ENCODE peak calls at places on chromosomes 12 and 14, in four cellular contexts. One of them, this sample, is unnamed.

GRCh38 chr12:46480724-46481123 is 108.2 kb upstream of the SLC38A2 start:
- DNase-seq in transverse colon: no peak
- DNase-seq in H1: no peak
- DNase-seq in IMR-90: no peak
- DNase-seq in this sample: no peak

GRCh38 chr14:99713972-99714371 is 29.9 kb downstream of the CYP46A1 start:
- DNase-seq in transverse colon: no peak
- DNase-seq in H1: no peak
- DNase-seq in IMR-90: no peak
- DNase-seq in this sample: no peak

GRCh38 chr12:68530965-68531364 is 79.7 kb upstream of the RAP1B start:
- DNase-seq in transverse colon: no peak
- DNase-seq in H1: no peak
- DNase-seq in IMR-90: peak; percentile 77
- DNase-seq in this sample: no peak

GRCh38 chr12:22321620-22322019 is 12.9 kb downstream of the ST8SIA1 start:
- DNase-seq in transverse colon: no peak
- DNase-seq in H1: no peak
- DNase-seq in IMR-90: no peak
- DNase-seq in this sample: no peak

GRCh38 chr14:76776306-76777251 is 15.3 kb downstream of the VASH1 start:
- DNase-seq in transverse colon: no peak
- DNase-seq in H1: no peak
- DNase-seq in IMR-90: no peak
- DNase-seq in this sample: no peak

GRCh38 chr12:71197460-71197859 is 39.7 kb upstream of the TSPAN8 start:
- DNase-seq in transverse colon: no peak
- DNase-seq in H1: no peak
- DNase-seq in IMR-90: no peak
- DNase-seq in this sample: no peak

GRCh38 chr14:69249603-69250002 is 10.4 kb upstream of the GALNT16 start:
- DNase-seq in transverse colon: no peak
- DNase-seq in H1: no peak
- DNase-seq in IMR-90: no peak
- DNase-seq in this sample: no peak

GRCh38 chr14:22375321-22375930 is 213.6 kb downstream of the DAD1 start:
- DNase-seq in transverse colon: no peak
- DNase-seq in H1: no peak
- DNase-seq in IMR-90: peak; percentile 68
- DNase-seq in this sample: no peak

GRCh38 chr12:19771858-19772257 is 332.6 kb downstream of the AEBP2 start:
- DNase-seq in transverse colon: no peak
- DNase-seq in H1: no peak
- DNase-seq in IMR-90: peak; percentile 82
- DNase-seq in this sample: no peak

GRCh38 chr12:60501124-60501729 is 905.4 kb downstream of the SLC16A7 start:
- DNase-seq in transverse colon: no peak
- DNase-seq in H1: no peak
- DNase-seq in IMR-90: no peak
- DNase-seq in this sample: no peak

GRCh38 chr12:51293693-51294092 is 23.5 kb upstream of the SMAGP start:
- DNase-seq in transverse colon: no peak
- DNase-seq in H1: no peak
- DNase-seq in IMR-90: peak; percentile 15
- DNase-seq in this sample: no peak

GRCh38 chr12:13790317-13790716 is 191.1 kb downstream of the GRIN2B start:
- DNase-seq in transverse colon: no peak
- DNase-seq in H1: no peak
- DNase-seq in IMR-90: no peak
- DNase-seq in this sample: no peak

GRCh38 chr14:88929656-88930436 is 105.4 kb downstream of the TTC8 start:
- DNase-seq in transverse colon: no peak
- DNase-seq in H1: no peak
- DNase-seq in IMR-90: no peak
- DNase-seq in this sample: no peak

GRCh38 chr14:88297306-88297705 is 25.8 kb downstream of the KCNK10 start:
- DNase-seq in transverse colon: no peak
- DNase-seq in H1: no peak
- DNase-seq in IMR-90: no peak
- DNase-seq in this sample: no peak

GRCh38 chr12:45730842-45731336 is 1.4 kb downstream of the ARID2 start:
- DNase-seq in transverse colon: no peak
- DNase-seq in H1: no peak
- DNase-seq in IMR-90: peak; percentile 39
- DNase-seq in this sample: no peak

GRCh38 chr12:33605776-33606175 is 166.2 kb upstream of the SYT10 start:
- DNase-seq in transverse colon: no peak
- DNase-seq in H1: no peak
- DNase-seq in IMR-90: no peak
- DNase-seq in this sample: no peak

GRCh38 chr14:75559451-75560187 is 18.8 kb upstream of the FLVCR2 start:
- DNase-seq in transverse colon: no peak
- DNase-seq in H1: no peak
- DNase-seq in IMR-90: peak; percentile 30
- DNase-seq in this sample: no peak

GRCh38 chr12:66312189-66312588 is 9.9 kb downstream of the HELB start:
- DNase-seq in transverse colon: no peak
- DNase-seq in H1: no peak
- DNase-seq in IMR-90: no peak
- DNase-seq in this sample: no peak

GRCh38 chr12:94254270-94254669 is 105.9 kb downstream of the PLXNC1 start:
- DNase-seq in transverse colon: no peak
- DNase-seq in H1: no peak
- DNase-seq in IMR-90: no peak
- DNase-seq in this sample: no peak
- H3K4me1 ChIP-seq in transverse colon: no peaks in the 10 kb centered on the region
- H3K4me1 ChIP-seq in H1: peaks cover 2% of the 10 kb centered on the region
- H3K4me1 ChIP-seq in IMR-90: no peaks in the 10 kb centered on the region
- H3K4me1 ChIP-seq in this sample: no peaks in the 10 kb centered on the region

GRCh38 chr12:109554761-109555160 is 18.5 kb downstream of the MMAB start:
- DNase-seq in transverse colon: no peak
- DNase-seq in H1: no peak
- DNase-seq in IMR-90: no peak
- DNase-seq in this sample: no peak
- H3K4me1 ChIP-seq in transverse colon: no peaks in the 10 kb centered on the region
- H3K4me1 ChIP-seq in H1: peaks cover 4% of the 10 kb centered on the region
- H3K4me1 ChIP-seq in IMR-90: no peaks in the 10 kb centered on the region
- H3K4me1 ChIP-seq in this sample: no peaks in the 10 kb centered on the region

GRCh38 chr12:56867216-56867615 is 67.0 kb downstream of the SDR9C7 start:
- DNase-seq in transverse colon: no peak
- DNase-seq in H1: no peak
- DNase-seq in IMR-90: no peak
- DNase-seq in this sample: no peak

GRCh38 chr12:56862264-56862663 is 71.9 kb downstream of the SDR9C7 start:
- DNase-seq in transverse colon: no peak
- DNase-seq in H1: no peak
- DNase-seq in IMR-90: no peak
- DNase-seq in this sample: no peak

GRCh38 chr12:56866493-56866892 is 67.7 kb downstream of the SDR9C7 start:
- DNase-seq in transverse colon: no peak
- DNase-seq in H1: no peak
- DNase-seq in IMR-90: no peak
- DNase-seq in this sample: no peak

GRCh38 chr12:56864318-56864717 is 69.9 kb downstream of the SDR9C7 start:
- DNase-seq in transverse colon: no peak
- DNase-seq in H1: no peak
- DNase-seq in IMR-90: no peak
- DNase-seq in this sample: no peak

DNA sequence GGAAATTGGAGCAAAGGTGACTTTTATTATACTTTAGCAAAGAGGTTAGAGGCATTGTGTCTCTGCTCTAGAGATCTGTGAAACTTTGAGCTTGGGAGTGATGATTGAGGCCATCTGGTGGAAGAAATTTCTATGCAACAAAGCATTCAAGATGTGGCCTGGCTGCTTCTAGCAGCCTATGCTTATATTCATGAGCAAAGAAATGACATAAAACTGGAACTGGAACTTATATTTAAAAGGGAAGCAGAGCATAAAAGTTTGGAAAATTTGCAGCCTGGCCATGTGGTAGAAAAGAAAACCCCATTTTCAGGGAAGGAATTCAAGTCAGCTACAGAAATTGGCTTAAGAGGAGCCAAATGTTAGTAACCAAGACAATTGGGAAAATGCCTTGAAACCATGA is 70.4 kb downstream of the SDR9C7 start:
- DNase-seq in transverse colon: no peak
- DNase-seq in H1: no peak
- DNase-seq in IMR-90: no peak
- DNase-seq in this sample: no peak
- H3K4me1 ChIP-seq in transverse colon: no peaks in the 10 kb centered on the region
- H3K4me1 ChIP-seq in H1: no peaks in the 10 kb centered on the region
- H3K4me1 ChIP-seq in IMR-90: no peaks in the 10 kb centered on the region
- H3K4me1 ChIP-seq in this sample: no peaks in the 10 kb centered on the region

GRCh38 chr12:101923049-101923718 is 45.8 kb downstream of the DRAM1 start:
- DNase-seq in transverse colon: no peak
- DNase-seq in H1: no peak
- DNase-seq in IMR-90: no peak
- DNase-seq in this sample: no peak

GRCh38 chr12:101925352-101925751 is 48.0 kb downstream of the DRAM1 start:
- DNase-seq in transverse colon: peak; percentile 46
- DNase-seq in H1: no peak
- DNase-seq in IMR-90: peak; percentile 99
- DNase-seq in this sample: no peak

GRCh38 chr12:101925935-101926334 is 48.6 kb downstream of the DRAM1 start:
- DNase-seq in transverse colon: no peak
- DNase-seq in H1: no peak
- DNase-seq in IMR-90: no peak
- DNase-seq in this sample: no peak

GRCh38 chr12:101927042-101927441 is 49.7 kb downstream of the DRAM1 start:
- DNase-seq in transverse colon: no peak
- DNase-seq in H1: no peak
- DNase-seq in IMR-90: peak; percentile 83
- DNase-seq in this sample: no peak

DNA sequence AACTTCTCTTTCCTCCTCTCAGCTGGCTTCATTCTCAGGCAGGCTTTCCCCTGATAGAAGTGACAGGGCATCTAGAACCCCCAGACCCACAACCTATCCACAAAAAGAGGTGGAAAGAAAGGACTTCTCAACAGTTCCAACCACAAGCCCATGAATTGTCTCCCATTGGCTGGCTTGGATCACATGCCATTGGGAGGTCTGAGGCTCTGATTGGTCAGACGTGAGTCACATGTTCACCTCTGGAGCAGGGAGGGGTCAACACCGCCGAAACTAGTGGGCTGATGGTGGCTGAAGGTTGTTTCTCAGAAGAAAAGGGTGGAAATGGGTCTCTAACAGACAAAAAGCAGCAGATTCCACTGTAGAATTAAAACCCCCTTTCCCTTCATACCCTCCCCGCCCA is 47.3 kb downstream of the DRAM1 start:
- DNase-seq in transverse colon: no peak
- DNase-seq in H1: no peak
- DNase-seq in IMR-90: peak; percentile 46
- DNase-seq in this sample: no peak
- H3K4me1 ChIP-seq in transverse colon: no peaks in the 10 kb centered on the region
- H3K4me1 ChIP-seq in H1: no peaks in the 10 kb centered on the region
- H3K4me1 ChIP-seq in IMR-90: peaks cover 14% of the 10 kb centered on the region
- H3K4me1 ChIP-seq in this sample: no peaks in the 10 kb centered on the region

GRCh38 chr12:114393569-114393968 is 12.4 kb downstream of the TBX5 start:
- DNase-seq in transverse colon: no peak
- DNase-seq in H1: no peak
- DNase-seq in IMR-90: no peak
- DNase-seq in this sample: no peak

GRCh38 chr12:114396869-114397719 is 8.8 kb downstream of the TBX5 start:
- DNase-seq in transverse colon: no peak
- DNase-seq in H1: no peak
- DNase-seq in IMR-90: peak; percentile 26
- DNase-seq in this sample: no peak

GRCh38 chr12:114395755-114396152 is 10.2 kb downstream of the TBX5 start:
- DNase-seq in transverse colon: no peak
- DNase-seq in H1: no peak
- DNase-seq in IMR-90: peak; percentile 90
- DNase-seq in this sample: no peak

GRCh38 chr12:114397978-114398881 is 7.7 kb downstream of the TBX5 start:
- DNase-seq in transverse colon: no peak
- DNase-seq in H1: no peak
- DNase-seq in IMR-90: peak; percentile 15
- DNase-seq in this sample: no peak

DNA sequence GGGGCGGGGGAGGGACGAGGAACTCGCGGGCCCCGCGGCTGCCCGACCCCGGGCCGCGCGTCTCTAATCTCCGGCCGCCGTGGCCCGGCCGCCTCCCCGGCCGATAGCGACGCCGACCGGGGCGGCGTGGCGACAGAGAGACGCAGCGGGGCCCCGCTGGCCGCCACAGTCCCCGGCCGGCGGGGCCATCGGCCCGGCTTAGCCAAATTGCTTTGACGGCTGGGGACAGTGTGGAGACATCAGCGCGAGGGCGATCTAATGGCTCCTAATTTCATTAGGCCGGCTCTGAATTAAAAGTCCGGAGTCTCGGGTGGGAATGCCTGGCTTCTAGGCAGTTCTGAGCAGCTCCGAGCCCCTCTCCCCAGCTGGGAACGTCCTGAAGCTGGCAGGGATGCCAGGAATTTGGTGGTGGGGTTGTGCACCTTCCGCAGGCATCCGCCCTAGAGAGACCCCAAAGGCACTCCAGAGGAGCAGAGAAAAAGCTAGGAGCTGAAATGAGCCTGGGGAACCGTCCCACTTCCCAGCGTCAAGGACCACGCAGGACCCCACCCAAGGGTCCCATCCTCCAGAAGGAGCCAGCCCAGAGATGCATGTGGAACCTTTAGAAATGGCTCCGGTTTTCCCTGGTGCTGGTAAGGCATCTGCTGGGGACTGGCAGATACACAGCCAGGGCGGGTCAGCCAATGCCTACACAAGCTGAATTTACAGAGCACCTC is 9.6 kb downstream of the TBX5 start:
- DNase-seq in transverse colon: no peak
- DNase-seq in H1: no peak
- DNase-seq in IMR-90: peak; percentile 59
- DNase-seq in this sample: no peak
- H3K4me1 ChIP-seq in transverse colon: no peaks in the 10 kb centered on the region
- H3K4me1 ChIP-seq in H1: peaks cover 21% of the 10 kb centered on the region
- H3K4me1 ChIP-seq in IMR-90: peaks cover 51% of the 10 kb centered on the region
- H3K4me1 ChIP-seq in this sample: peaks cover 3% of the 10 kb centered on the region

GRCh38 chr12:28164644-28165313 is 25.5 kb upstream of the CCDC91 start:
- DNase-seq in transverse colon: peak; percentile 10
- DNase-seq in H1: no peak
- DNase-seq in IMR-90: peak; percentile 11
- DNase-seq in this sample: no peak
- H3K4me1 ChIP-seq in transverse colon: no peaks in the 10 kb centered on the region
- H3K4me1 ChIP-seq in H1: no peaks in the 10 kb centered on the region
- H3K4me1 ChIP-seq in IMR-90: no peaks in the 10 kb centered on the region
- H3K4me1 ChIP-seq in this sample: no peaks in the 10 kb centered on the region